ENCODE peak calls at places on chromosomes 3 and 15, in eight cellular contexts. M is LoVo, V is amniotic stem cell, D is mesendoderm, Y is left colon, E is NCI-H1092, T is uterus, U is NCI-H1930. B is an unnamed sample.

GRCh38 chr3:73056365-73057150 is 4.9 kb upstream of the EBLN2 start:
- DNase-seq in M (peak), V (no peak), D (peak), Y (no peak), E (peak), T (no peak), U (no peak), B (no peak)

GRCh38 chr3:36763850-36764703 is at the start of gene DCLK3:
- DNase-seq in M (no peak), V (no peak), D (peak), Y (no peak), E (no peak), T (no peak), U (no peak), B (no peak)

GRCh38 chr3:120909602-120909878 is 1.5 kb downstream of the STXBP5L start:
- DNase-seq in M (no peak), V (no peak), D (peak), Y (no peak), E (no peak), T (no peak), U (no peak), B (no peak)

GRCh38 chr3:12644297-12644937 is 19.5 kb downstream of the RAF1 start:
- DNase-seq in M (no peak), V (no peak), D (no peak), Y (no peak), E (no peak), T (no peak), U (no peak), B (peak)

GRCh38 chr15:100094127-100094510 is 247.7 kb downstream of the ADAMTS17 start:
- DNase-seq in M (no peak), V (no peak), D (no peak), Y (no peak), E (no peak), T (no peak), U (no peak), B (no peak)

GRCh38 chr3:44962606-44963393 is 13.2 kb downstream of the ZDHHC3 start:
- DNase-seq in M (no peak), V (no peak), D (no peak), Y (no peak), E (no peak), T (no peak), U (no peak), B (no peak)

GRCh38 chr3:9184464-9184835 is 65.0 kb downstream of the SRGAP3 start:
- DNase-seq in M (no peak), V (no peak), D (no peak), Y (no peak), E (no peak), T (no peak), U (no peak), B (no peak)

GRCh38 chr3:61035573-61035972 is 215.7 kb downstream of the FHIT start:
- DNase-seq in M (no peak), V (no peak), D (no peak), Y (no peak), E (no peak), T (no peak), U (no peak), B (no peak)

GRCh38 chr3:145767909-145768308 is 393.1 kb downstream of the PLOD2 start:
- DNase-seq in M (no peak), V (peak), D (no peak), Y (no peak), E (no peak), T (no peak), U (no peak), B (no peak)